ENCODE peak calls at places on chromosomes 16 and 17, in ten cellular contexts. J is endodermal cell; Y is BE2C; U is AG04450; S is CD8-positive, alpha-beta T cell; B is WERI-Rb-1; X is AG10803; I is A549; D is neural progenitor cell; Q is psoas muscle. O is an unnamed sample.

GRCh38 chr17:39225974-39226683 is 384 bp upstream of the STAC2 start:
- DNase-seq in D (peak), B (peak), Q (peak), U (no peak), J (peak), X (no peak), I (peak), Y (peak), S (peak), O (no peak)

GRCh38 chr17:21174719-21175118 is 39.2 kb downstream of the TMEM11 start:
- DNase-seq in U (no peak), S (no peak), Q (no peak), B (no peak), D (no peak), Y (no peak), J (peak), X (peak), I (no peak), O (no peak)

GRCh38 chr17:72618018-72618509 is 474.4 kb downstream of the SLC39A11 start:
- DNase-seq in D (peak), Y (peak), I (no peak), Q (no peak), X (no peak), S (no peak), U (no peak), J (peak), B (no peak), O (no peak)

GRCh38 chr17:45013021-45013997 is 38.1 kb downstream of the DCAKD start:
- DNase-seq in Q (no peak), U (no peak), J (peak), Y (no peak), S (no peak), B (peak), D (peak), I (no peak), X (no peak), O (no peak)

GRCh38 chr16:78091419-78091818 is 8.0 kb upstream of the WWOX start:
- DNase-seq in D (no peak), Y (no peak), B (no peak), J (no peak), U (no peak), S (no peak), I (no peak), X (no peak), Q (no peak), O (no peak)

GRCh38 chr17:48148029-48148759 is 40.6 kb downstream of the SNX11 start:
- DNase-seq in I (no peak), Y (no peak), Q (no peak), X (no peak), U (no peak), J (no peak), D (no peak), S (no peak), B (peak), O (no peak)

GRCh38 chr16:80852261-80852872 is 48.0 kb upstream of the CDYL2 start:
- DNase-seq in U (no peak), S (no peak), Y (peak), Q (no peak), B (peak), J (peak), D (peak), I (peak), X (peak), O (peak)

GRCh38 chr17:29789186-29790170 is 140.6 kb downstream of the SSH2 start:
- DNase-seq in Y (no peak), X (peak), U (no peak), Q (no peak), B (no peak), S (no peak), I (no peak), J (peak), D (peak), O (no peak)

GRCh38 chr16:588639-588888 is 1.3 kb upstream of the RAB40C start:
- DNase-seq in D (peak), J (peak), U (peak), B (peak), S (peak), I (no peak), Y (peak), X (peak), Q (no peak), O (no peak)

GRCh38 chr16:72066747-72067146 is 3.7 kb downstream of the HPR start:
- DNase-seq in D (peak), S (no peak), Q (no peak), X (peak), I (peak), J (no peak), Y (no peak), U (peak), B (no peak), O (peak)

GRCh38 chr17:13792314-13792713 is 190.6 kb upstream of the HS3ST3A1 start:
- DNase-seq in U (no peak), D (no peak), S (no peak), J (no peak), I (no peak), X (peak), B (no peak), Y (no peak), Q (no peak), O (no peak)

GRCh38 chr17:50638851-50639767 is 4.4 kb downstream of the ABCC3 start:
- DNase-seq in Q (peak), Y (peak), U (peak), X (peak), I (peak), S (no peak), J (peak), D (no peak), B (no peak), O (peak)

GRCh38 chr17:5730373-5730772 is 146.1 kb upstream of the NLRP1 start:
- DNase-seq in Y (no peak), J (no peak), S (no peak), Q (no peak), I (no peak), B (no peak), U (no peak), D (no peak), X (no peak), O (no peak)

GRCh38 chr17:41394254-41395016 is 3.0 kb downstream of the KRT31 start:
- DNase-seq in U (no peak), Y (no peak), S (no peak), D (no peak), B (no peak), X (no peak), Q (no peak), I (no peak), J (peak), O (no peak)

GRCh38 chr17:36534117-36534880 is at the start of gene MYO19:
- DNase-seq in B (peak), Q (peak), D (peak), U (no peak), J (peak), Y (peak), I (peak), S (peak), X (peak), O (no peak)

GRCh38 chr16:48605518-48606110 is 4.4 kb downstream of the N4BP1 start:
- DNase-seq in U (no peak), J (no peak), D (no peak), X (peak), I (no peak), Y (no peak), B (no peak), S (no peak), Q (peak), O (no peak)

GRCh38 chr16:71630808-71631207 is 4.8 kb downstream of the MARVELD3 start:
- DNase-seq in D (no peak), S (no peak), I (no peak), U (no peak), B (no peak), Q (no peak), Y (no peak), J (peak), X (no peak), O (no peak)

GRCh38 chr17:56185905-56186783 is 32.9 kb downstream of the ANKFN1 start:
- DNase-seq in Y (no peak), X (peak), Q (no peak), B (no peak), D (no peak), J (no peak), I (no peak), S (no peak), U (peak), O (no peak)

GRCh38 chr16:3028716-3029319 is 5.0 kb downstream of the THOC6 start:
- DNase-seq in B (peak), Y (no peak), S (no peak), U (no peak), J (no peak), X (no peak), D (no peak), Q (no peak), I (no peak), O (no peak)

GRCh38 chr16:74186589-74186988 is 110.0 kb upstream of the PSMD7 start:
- DNase-seq in S (no peak), B (no peak), J (no peak), U (peak), Y (no peak), X (peak), I (no peak), D (no peak), Q (no peak), O (no peak)

GRCh38 chr16:88681709-88682451 is 4.4 kb downstream of the SNAI3 start:
- DNase-seq in S (peak), I (no peak), D (no peak), J (no peak), Y (no peak), U (no peak), B (no peak), Q (no peak), X (no peak), O (no peak)

GRCh38 chr16:87765473-87765775 is 362 bp downstream of the KLHDC4 start:
- DNase-seq in J (no peak), U (no peak), B (no peak), I (no peak), Q (no peak), X (no peak), Y (no peak), S (peak), D (no peak), O (no peak)

GRCh38 chr17:1905190-1905919 is 75.5 kb downstream of the RPA1 start:
- DNase-seq in Q (no peak), D (peak), Y (peak), X (no peak), J (no peak), S (no peak), U (no peak), B (no peak), I (no peak), O (no peak)

GRCh38 chr16:48907906-48908634 is 298.1 kb upstream of the N4BP1 start:
- DNase-seq in I (no peak), X (no peak), Y (no peak), Q (no peak), B (no peak), S (no peak), J (no peak), U (no peak), D (no peak), O (no peak)

GRCh38 chr17:63760771-63761539 is 12.4 kb downstream of the CCDC47 start:
- DNase-seq in Y (no peak), X (no peak), U (no peak), J (no peak), Q (no peak), B (no peak), I (no peak), S (no peak), D (no peak), O (no peak)

GRCh38 chr16:3909791-3910583 is 29.5 kb upstream of the CREBBP start:
- DNase-seq in D (peak), I (no peak), U (no peak), Y (no peak), J (no peak), S (no peak), Q (no peak), X (no peak), B (peak), O (no peak)

GRCh38 chr17:36667922-36668321 is 66.5 kb downstream of the MRM1 start:
- DNase-seq in I (no peak), B (no peak), D (no peak), U (no peak), X (no peak), J (no peak), Y (no peak), Q (no peak), S (no peak), O (no peak)

GRCh38 chr17:80981062-80981902 is 10.4 kb upstream of the CHMP6 start:
- DNase-seq in S (peak), Q (no peak), X (no peak), B (no peak), D (peak), J (peak), Y (peak), I (no peak), U (no peak), O (no peak)

GRCh38 chr17:41009301-41009760 is 403 bp upstream of the KRTAP3-1 start:
- DNase-seq in U (no peak), X (no peak), I (no peak), B (no peak), S (no peak), Y (no peak), D (peak), Q (no peak), J (peak), O (no peak)

GRCh38 chr17:44007346-44008204 is 3.2 kb downstream of the NAGS start:
- DNase-seq in Y (no peak), B (no peak), X (no peak), U (no peak), J (peak), Q (no peak), D (no peak), S (no peak), I (no peak), O (no peak)

GRCh38 chr17:9729735-9730420 is 61.5 kb downstream of the DHRS7C start:
- DNase-seq in B (no peak), D (no peak), I (peak), Q (no peak), X (peak), J (no peak), S (no peak), U (no peak), Y (no peak), O (no peak)

GRCh38 chr17:73863761-73864535 is 219.7 kb upstream of the SDK2 start:
- DNase-seq in B (no peak), Y (peak), Q (no peak), I (no peak), X (no peak), S (no peak), J (no peak), D (no peak), U (no peak), O (no peak)

GRCh38 chr16:29760567-29761279 is 14.9 kb upstream of the C16orf54 start:
- DNase-seq in S (no peak), B (no peak), Y (no peak), X (no peak), Q (no peak), I (no peak), U (no peak), J (no peak), D (no peak), O (no peak)

GRCh38 chr17:78397681-78398101 is 19.2 kb downstream of the PGS1 start:
- DNase-seq in J (no peak), B (no peak), X (peak), D (no peak), Y (no peak), S (no peak), U (no peak), Q (peak), I (no peak), O (no peak)

GRCh38 chr16:57041182-57042156 is 50.9 kb upstream of the CPNE2 start:
- DNase-seq in Q (no peak), Y (no peak), I (no peak), B (no peak), S (peak), X (no peak), J (no peak), D (no peak), U (no peak), O (no peak)

DNA sequence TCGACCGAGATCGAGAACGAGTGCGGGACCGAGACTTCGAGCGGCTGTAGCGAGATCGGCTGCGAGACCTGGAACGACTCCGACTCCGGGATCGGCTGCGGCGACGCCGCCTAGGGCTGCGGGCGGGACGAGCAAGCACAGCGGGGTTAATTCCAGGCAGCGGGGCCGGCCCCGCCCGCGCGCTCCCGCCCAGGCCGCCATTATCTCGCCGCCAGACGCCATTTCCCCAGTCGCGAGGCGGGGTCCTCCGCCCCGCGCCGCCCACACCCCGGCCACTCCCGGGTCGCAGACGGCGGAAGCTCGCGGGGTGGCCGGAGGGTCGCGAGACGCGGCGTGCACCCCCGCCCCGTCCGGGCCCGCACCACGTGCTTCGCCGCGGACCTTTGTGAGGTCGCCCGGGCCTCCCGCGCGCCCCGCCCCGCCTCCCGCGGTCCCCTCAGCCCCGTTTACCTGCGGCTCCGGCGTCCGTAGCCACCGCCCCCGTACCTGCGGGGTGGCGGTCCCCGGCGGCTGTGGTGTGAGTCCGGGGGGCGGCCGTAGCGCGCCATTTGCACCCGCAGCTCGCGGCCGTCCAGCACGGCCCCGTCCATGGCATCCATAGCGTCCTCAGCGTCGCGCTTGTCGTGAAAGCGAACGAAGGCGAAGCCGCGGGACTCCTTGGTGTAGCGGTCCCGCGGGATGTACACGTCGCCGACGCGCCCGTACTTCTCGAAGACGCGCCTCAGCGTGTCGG is 616 bp downstream of the SRSF2 start:
- DNase-seq in U (no peak), I (no peak), X (peak), S (peak), B (peak), Q (peak), Y (peak), J (peak), D (peak), O (no peak)
- TF ChIP-seq CTCF in U (peak), I (no peak), X (peak), S (no peak), B (peak), Q (no peak), Y (peak), J (peak), D (peak), O (peak)

DNA sequence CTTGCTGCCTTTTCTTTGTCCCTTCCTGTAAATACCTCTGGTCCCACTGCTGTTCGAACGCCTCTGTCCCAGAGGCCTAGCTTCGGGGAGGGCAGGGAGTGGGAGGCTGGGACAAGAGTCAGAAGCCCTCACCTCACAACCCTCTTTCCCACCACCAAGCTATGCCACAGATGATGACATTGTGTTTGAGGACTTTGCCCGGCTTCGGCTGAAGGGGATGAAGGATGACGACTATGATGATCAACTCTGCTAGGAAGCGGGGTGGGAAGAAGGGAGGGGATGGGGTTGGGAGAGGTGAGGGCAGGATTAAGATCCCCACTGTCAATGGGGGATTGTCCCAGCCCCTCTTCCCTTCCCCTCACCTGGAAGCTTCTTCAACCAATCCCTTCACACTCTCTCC is 10.4 kb downstream of the ARRB2 start:
- DNase-seq in J (no peak), I (no peak), Y (no peak), X (no peak), S (no peak), U (no peak), B (no peak), D (no peak), Q (no peak), O (no peak)
- H3K4me3 ChIP-seq in J (no peak), I (peak), Y (no peak), X (no peak), S (no peak), U (no peak), B (no peak), D (no peak), Q (no peak), O (no peak)

GRCh38 chr16:84308120-84308519 is 13.4 kb downstream of the WFDC1 start:
- DNase-seq in B (peak), Y (peak), S (no peak), I (peak), Q (peak), D (peak), J (peak), X (peak), U (peak), O (no peak)
- TF ChIP-seq CTCF in B (peak), Y (peak), S (no peak), I (peak), Q (peak), D (peak), J (peak), X (peak), U (peak), O (peak)

DNA sequence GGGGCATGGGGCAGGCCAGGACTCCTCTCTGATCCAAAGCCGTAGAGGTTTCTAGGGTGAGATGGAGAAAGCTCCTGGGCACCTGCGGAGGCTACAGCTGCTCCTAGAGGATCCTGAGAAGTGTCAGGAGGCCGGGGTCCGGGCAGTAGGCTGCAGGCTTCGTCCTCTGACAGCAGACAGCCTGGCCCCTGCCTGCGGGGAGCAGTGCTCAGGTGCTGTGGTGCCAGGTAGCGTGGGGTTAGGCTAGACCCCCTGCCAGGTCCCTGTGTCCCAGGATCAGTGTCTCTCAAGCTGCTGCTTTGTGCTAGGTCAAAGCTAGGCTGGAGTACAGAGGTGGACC is 1.5 kb upstream of the MRPS34 start:
- DNase-seq in I (no peak), S (no peak), J (no peak), U (no peak), X (no peak), Q (peak), B (no peak), D (no peak), Y (no peak), O (no peak)
- H3K4me3 ChIP-seq in I (peak), S (no peak), J (peak), U (peak), X (peak), Q (peak), B (no peak), D (peak), Y (peak), O (peak)

GRCh38 chr16:31371619-31372484 is 16.9 kb downstream of the ITGAX start:
- DNase-seq in U (no peak), J (no peak), I (no peak), Y (no peak), D (no peak), Q (no peak), B (no peak), X (no peak), S (no peak), O (no peak)
- TF ChIP-seq CTCF in U (no peak), J (no peak), I (no peak), Y (no peak), D (no peak), Q (no peak), B (no peak), X (no peak), S (no peak), O (no peak)

O was measured in epithelial cell of proximal tubule.